ENCODE peak calls at places on chromosomes 5 and 9, in six cellular contexts. Y is neuronal stem cell, H is IMR-90, M is osteoblast, J is PC-3, P is OCI-LY7. B is an unnamed sample.
A peak's percentile ranks its signal among the peaks of the same experiment; 100 is the strongest.

GRCh38 chr5:181205735-181206401 is 872 bp upstream of the TRIM7 start:
- DNase-seq in Y (no peak), H (peak; percentile 21), M (peak; percentile 71), J (no peak), P (no peak), B (no peak)

GRCh38 chr5:139647406-139648204 is 544 bp upstream of the CXXC5 start:
- DNase-seq in Y (no peak), H (no peak), M (no peak), J (no peak), P (no peak), B (no peak)

GRCh38 chr9:136968333-136969127 is 8.8 kb upstream of the PTGDS start:
- DNase-seq in Y (no peak), H (no peak), M (no peak), J (no peak), P (no peak), B (no peak)

GRCh38 chr9:78235296-78235770 is 542 bp upstream of the CEP78 start:
- DNase-seq in Y (no peak), H (peak; percentile 20), M (peak; percentile 82), J (no peak), P (no peak), B (peak; percentile 41)

GRCh38 chr9:21392270-21392669 is 7.1 kb upstream of the IFNA2 start:
- DNase-seq in Y (no peak), H (no peak), M (no peak), J (peak; percentile 59), P (peak; percentile 45), B (no peak)

GRCh38 chr9:4890929-4891328 is 94.1 kb upstream of the JAK2 start:
- DNase-seq in Y (no peak), H (no peak), M (no peak), J (no peak), P (no peak), B (no peak)

GRCh38 chr5:147892696-147893296 is 13.5 kb downstream of the C5orf46 start:
- DNase-seq in Y (no peak), H (peak; percentile 1), M (no peak), J (peak; percentile 99), P (no peak), B (no peak)

GRCh38 chr9:105064248-105065118 is 136.5 kb upstream of the ABCA1 start:
- DNase-seq in Y (peak; percentile 18), H (peak; percentile 97), M (peak; percentile 93), J (peak; percentile 77), P (peak; percentile 29), B (no peak)

GRCh38 chr9:32590898-32591297 is 17.9 kb upstream of the NDUFB6 start:
- DNase-seq in Y (no peak), H (no peak), M (peak; percentile 6), J (peak; percentile 80), P (no peak), B (no peak)

GRCh38 chr5:18745988-18746615 is 1111.8 kb downstream of the TAF11L14 start:
- DNase-seq in Y (no peak), H (no peak), M (no peak), J (peak; percentile 79), P (peak; percentile 76), B (peak; percentile 88)

GRCh38 chr5:176611435-176611834 is 1.5 kb upstream of the GPRIN1 start:
- DNase-seq in Y (peak; percentile 71), H (peak; percentile 91), M (peak; percentile 97), J (peak; percentile 85), P (peak; percentile 51), B (peak; percentile 68)

GRCh38 chr5:176608937-176609723 is 826 bp downstream of the GPRIN1 start:
- DNase-seq in Y (no peak), H (no peak), M (peak; percentile 77), J (no peak), P (peak; percentile 43), B (no peak)

GRCh38 chr5:176609724-176610429 is at the start of gene GPRIN1:
- DNase-seq in Y (peak; percentile 79), H (peak; percentile 36), M (peak; percentile 99), J (peak; percentile 68), P (peak; percentile 80), B (peak; percentile 74)

GRCh38 chr5:176612008-176612407 is 2.1 kb upstream of the GPRIN1 start:
- DNase-seq in Y (no peak), H (no peak), M (no peak), J (no peak), P (no peak), B (no peak)

GRCh38 chr5:176610430-176610763 is 441 bp upstream of the GPRIN1 start:
- DNase-seq in Y (no peak), H (no peak), M (no peak), J (no peak), P (no peak), B (no peak)
- H2AFZ ChIP-seq in Y (peak overlapping the region; percentile 94), H (peak overlapping the region; percentile 98), M (peak overlapping the region; percentile 78), J (peak overlapping the region; percentile 91), P (peak overlapping the region; percentile 75), B (peak overlapping the region; percentile 83)

DNA sequence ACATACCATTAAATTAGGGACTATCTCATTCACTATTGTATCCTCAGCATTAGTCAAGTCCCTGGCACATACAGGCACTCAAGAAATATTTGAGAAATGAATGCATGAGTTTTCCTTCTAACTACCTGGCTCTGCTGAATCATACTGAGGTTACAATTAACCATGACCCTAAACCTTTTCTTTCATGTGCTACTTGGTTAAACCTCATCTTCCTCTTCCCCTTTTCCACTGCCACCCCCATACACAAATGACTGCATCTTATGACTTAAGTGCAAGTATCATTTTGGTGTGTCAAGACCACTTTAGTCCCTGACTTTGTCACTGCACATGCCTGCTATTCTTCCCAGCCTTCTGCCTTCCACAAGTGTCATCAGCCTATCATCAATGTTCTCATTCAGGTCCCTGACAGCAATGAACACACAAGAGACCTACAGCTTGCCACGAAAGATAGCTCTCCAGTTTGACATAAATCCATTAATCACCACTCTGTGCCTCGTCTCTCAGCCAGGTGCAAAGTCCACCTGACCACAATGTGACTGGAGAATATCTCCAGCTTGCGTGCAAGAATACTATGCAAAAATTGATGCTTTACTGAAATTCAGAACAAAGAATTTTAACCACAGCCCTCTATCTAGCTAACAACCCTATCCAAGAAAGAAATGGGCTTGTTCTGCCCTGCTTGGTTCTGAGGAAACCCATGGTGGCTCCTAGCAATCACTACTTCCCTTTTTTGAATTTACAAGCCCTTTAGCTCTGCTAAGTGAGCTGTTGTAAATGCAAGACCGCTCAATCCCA is 74.5 kb downstream of the MAPKAP1 start:
- DNase-seq in Y (no peak), H (peak; percentile 22), M (no peak), J (peak; percentile 63), P (peak; percentile 74), B (peak; percentile 85)
- H3K27ac ChIP-seq in Y (no peak overlapping the region), H (no peak overlapping the region), M (peak overlapping the region; percentile 55), J (peak overlapping the region; percentile 77), P (peak overlapping the region; percentile 31), B (peak overlapping the region; percentile 91)

GRCh38 chr5:101425345-101425744 is 522.3 kb upstream of the ST8SIA4 start:
- DNase-seq in Y (no peak), H (no peak), M (no peak), J (no peak), P (no peak), B (no peak)
- H2AFZ ChIP-seq in Y (peak overlapping the region; percentile 28), H (no peak overlapping the region), M (peak overlapping the region; percentile 52), J (no peak overlapping the region), P (no peak overlapping the region), B (no peak overlapping the region)

GRCh38 chr9:131735238-131736181 is 4.4 kb downstream of the RAPGEF1 start:
- DNase-seq in Y (no peak), H (no peak), M (peak; percentile 82), J (peak; percentile 62), P (no peak), B (no peak)
- H3K27ac ChIP-seq in Y (no peak overlapping the region), H (no peak overlapping the region), M (peak overlapping the region; percentile 26), J (peak overlapping the region; percentile 95), P (peak overlapping the region; percentile 100), B (peak overlapping the region; percentile 55)

DNA sequence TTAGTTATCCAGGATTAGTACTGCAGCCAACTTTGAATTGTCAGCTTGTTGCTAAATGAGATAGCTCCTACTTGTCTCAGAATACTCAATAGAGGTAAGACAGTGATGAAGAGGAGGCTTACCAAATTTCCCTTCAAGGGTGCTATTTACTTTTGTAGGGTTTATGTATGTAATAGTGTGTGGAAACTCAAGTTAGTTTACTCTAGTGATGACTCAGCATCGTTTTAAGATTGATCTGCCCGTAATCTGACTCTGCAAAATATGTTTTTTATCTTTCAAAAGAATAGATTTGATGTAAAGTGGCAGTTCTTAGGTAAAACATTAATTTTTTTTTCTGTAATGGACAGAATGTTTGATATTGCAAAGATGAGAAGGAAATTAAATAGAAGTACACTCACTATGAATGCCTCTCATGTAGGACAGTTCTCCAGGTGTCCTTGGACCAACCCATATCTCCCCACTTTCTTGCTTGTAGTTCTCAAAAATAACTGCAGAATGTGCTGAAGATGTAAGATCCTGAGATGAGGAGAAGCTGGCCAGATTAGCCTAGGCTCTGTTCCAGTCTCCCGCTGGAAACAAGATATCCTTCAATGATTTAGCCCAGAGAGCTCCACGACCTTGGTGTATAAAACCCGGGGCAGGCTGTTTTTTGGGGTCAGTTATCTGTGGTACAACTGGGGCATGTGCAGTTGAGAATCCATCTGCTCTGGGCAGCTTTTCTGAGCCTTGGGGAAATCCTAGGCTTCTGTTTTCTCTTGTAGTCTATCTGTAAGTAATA is 24.4 kb upstream of the MROH2B start:
- DNase-seq in Y (no peak), H (no peak), M (no peak), J (peak; percentile 75), P (no peak), B (no peak)
- H2AFZ ChIP-seq in Y (peak overlapping the region; percentile 2), H (no peak overlapping the region), M (no peak overlapping the region), J (no peak overlapping the region), P (peak overlapping the region; percentile 43), B (no peak overlapping the region)

GRCh38 chr9:38067611-38067891 is 1.5 kb downstream of the SHB start:
- DNase-seq in Y (no peak), H (no peak), M (peak; percentile 93), J (no peak), P (no peak), B (no peak)
- H3K27ac ChIP-seq in Y (no peak overlapping the region), H (peak overlapping the region; percentile 87), M (peak overlapping the region; percentile 79), J (peak overlapping the region; percentile 38), P (no peak overlapping the region), B (no peak overlapping the region)

B was measured in MM.1S.